ENCODE peak calls at places on chromosome 1, in nine cellular contexts. F is A549; N is CD8-positive, alpha-beta T cell; V is fibroblast of lung; H is CD4-positive, CD25-positive, alpha-beta regulatory T cell; U is K562; L is aorta; G is adipocyte; M is adrenal gland. A is an unnamed sample.

GRCh38 chr1:98704474-98704873 is 43.0 kb downstream of the SNX7 start:
- DNase-seq in F (no peak), N (no peak), V (peak; percentile 9), H (peak; percentile 1), U (no peak), L (no peak), G (no peak), M (peak; percentile 16), A (peak; percentile 78)

GRCh38 chr1:172809751-172810150 is 150.8 kb downstream of the FASLG start:
- DNase-seq in F (no peak), N (no peak), V (no peak), H (no peak), U (no peak), L (no peak), G (no peak), M (no peak), A (no peak)

GRCh38 chr1:191052888-191053287 is 575.2 kb upstream of the BRINP3 start:
- DNase-seq in F (no peak), N (no peak), V (no peak), H (no peak), U (no peak), L (no peak), G (no peak), M (no peak), A (no peak)

GRCh38 chr1:201946224-201946908 is at the start of gene LMOD1:
- DNase-seq in F (no peak), N (no peak), V (peak; percentile 93), H (no peak), U (peak; percentile 65), L (peak; percentile 95), G (peak; percentile 98), M (peak; percentile 78), A (peak; percentile 91)

GRCh38 chr1:233357595-233358446 is 30.3 kb downstream of the MAP3K21 start:
- DNase-seq in F (no peak), N (no peak), V (no peak), H (peak; percentile 54), U (no peak), L (no peak), G (no peak), M (no peak), A (no peak)

GRCh38 chr1:181014431-181015257 is 8.0 kb downstream of the STX6 start:
- DNase-seq in F (no peak), N (no peak), V (no peak), H (no peak), U (no peak), L (no peak), G (no peak), M (no peak), A (no peak)

GRCh38 chr1:33348676-33349080 is 27.8 kb upstream of the A3GALT2 start:
- DNase-seq in F (peak; percentile 12), N (no peak), V (peak; percentile 30), H (peak; percentile 45), U (no peak), L (no peak), G (peak; percentile 55), M (no peak), A (no peak)

GRCh38 chr1:20411196-20411980 is 74.6 kb downstream of the CAMK2N1 start:
- DNase-seq in F (peak; percentile 71), N (no peak), V (peak; percentile 93), H (no peak), U (no peak), L (peak; percentile 55), G (peak; percentile 69), M (peak; percentile 70), A (no peak)

GRCh38 chr1:184020855-184021254 is 16.7 kb downstream of the COLGALT2 start:
- DNase-seq in F (no peak), N (no peak), V (no peak), H (no peak), U (no peak), L (no peak), G (no peak), M (no peak), A (no peak)

GRCh38 chr1:93798301-93798700 is 80.7 kb downstream of the DNTTIP2 start:
- DNase-seq in F (no peak), N (no peak), V (peak; percentile 82), H (no peak), U (no peak), L (no peak), G (peak; percentile 74), M (no peak), A (no peak)

GRCh38 chr1:201429771-201430501 is 8.4 kb upstream of the TNNI1 start:
- DNase-seq in F (no peak), N (no peak), V (no peak), H (no peak), U (no peak), L (peak; percentile 24), G (no peak), M (no peak), A (no peak)

GRCh38 chr1:86703696-86704455 is 500 bp upstream of the SH3GLB1 start:
- DNase-seq in F (no peak), N (no peak), V (no peak), H (peak; percentile 78), U (no peak), L (no peak), G (no peak), M (peak; percentile 47), A (peak; percentile 6)

GRCh38 chr1:44817771-44818495 is 9.6 kb downstream of the BTBD19 start:
- DNase-seq in F (no peak), N (no peak), V (no peak), H (no peak), U (no peak), L (peak; percentile 25), G (no peak), M (no peak), A (no peak)

GRCh38 chr1:205983925-205984725 is 19.1 kb downstream of the RAB7B start:
- DNase-seq in F (peak; percentile 62), N (no peak), V (peak; percentile 62), H (peak; percentile 9), U (peak; percentile 62), L (peak; percentile 81), G (peak; percentile 84), M (peak; percentile 73), A (peak; percentile 69)

GRCh38 chr1:116538527-116538926 is 32.3 kb downstream of the CD58 start:
- DNase-seq in F (peak; percentile 9), N (no peak), V (peak; percentile 20), H (peak; percentile 77), U (peak; percentile 42), L (no peak), G (no peak), M (no peak), A (no peak)

GRCh38 chr1:193058529-193059281 is 455 bp downstream of the UCHL5 start:
- DNase-seq in F (peak; percentile 22), N (peak; percentile 2), V (peak; percentile 45), H (peak; percentile 84), U (peak; percentile 51), L (peak; percentile 54), G (peak; percentile 68), M (peak; percentile 39), A (peak; percentile 40)

GRCh38 chr1:49183489-49183888 is 406.8 kb upstream of the BEND5 start:
- DNase-seq in F (no peak), N (no peak), V (no peak), H (no peak), U (no peak), L (no peak), G (no peak), M (no peak), A (no peak)

GRCh38 chr1:49185455-49185980 is 408.8 kb upstream of the BEND5 start:
- DNase-seq in F (no peak), N (no peak), V (no peak), H (no peak), U (no peak), L (no peak), G (no peak), M (no peak), A (no peak)

GRCh38 chr1:49181033-49181432 is 404.3 kb upstream of the BEND5 start:
- DNase-seq in F (no peak), N (no peak), V (no peak), H (no peak), U (no peak), L (no peak), G (no peak), M (no peak), A (no peak)
- H3K9me3 ChIP-seq in F (no peaks in the 10 kb centered on the region), N (no peaks in the 10 kb centered on the region), V (no peaks in the 10 kb centered on the region), H (no peaks in the 10 kb centered on the region), U (no peaks in the 10 kb centered on the region), L (no peaks in the 10 kb centered on the region), G (no peaks in the 10 kb centered on the region), M (no peaks in the 10 kb centered on the region), A (no peaks in the 10 kb centered on the region)

DNA sequence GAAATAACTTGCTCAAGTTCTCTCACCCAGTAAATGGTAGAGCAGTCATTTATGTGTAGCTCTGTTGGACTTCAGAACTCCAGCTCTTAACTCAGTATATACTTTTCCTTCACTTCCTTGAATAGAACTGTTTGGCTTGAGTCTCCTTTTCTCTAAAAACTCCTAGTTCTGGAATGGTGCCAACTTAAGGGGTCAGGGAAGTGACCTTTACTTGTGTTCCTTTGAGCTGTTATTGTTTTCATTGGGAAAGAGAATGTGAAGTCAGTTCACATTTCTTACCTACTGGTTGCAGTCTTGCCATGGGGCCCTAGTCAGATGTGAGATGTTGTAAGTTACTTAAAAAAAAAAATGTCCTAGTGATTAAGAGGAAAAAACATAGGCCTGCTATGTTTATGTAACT is 77.0 kb upstream of the MACF1 start:
- DNase-seq in F (no peak), N (no peak), V (peak; percentile 96), H (no peak), U (peak; percentile 38), L (no peak), G (peak; percentile 75), M (no peak), A (peak; percentile 24)
- H3K4me1 ChIP-seq in F (peaks cover 51% of the 10 kb centered on the region), N (no peaks in the 10 kb centered on the region), V (peaks cover 17% of the 10 kb centered on the region), H (no peaks in the 10 kb centered on the region), U (peaks cover 13% of the 10 kb centered on the region), L (peaks cover 9% of the 10 kb centered on the region), G (peaks cover 30% of the 10 kb centered on the region), M (peaks cover 56% of the 10 kb centered on the region), A (peaks cover 14% of the 10 kb centered on the region)

DNA sequence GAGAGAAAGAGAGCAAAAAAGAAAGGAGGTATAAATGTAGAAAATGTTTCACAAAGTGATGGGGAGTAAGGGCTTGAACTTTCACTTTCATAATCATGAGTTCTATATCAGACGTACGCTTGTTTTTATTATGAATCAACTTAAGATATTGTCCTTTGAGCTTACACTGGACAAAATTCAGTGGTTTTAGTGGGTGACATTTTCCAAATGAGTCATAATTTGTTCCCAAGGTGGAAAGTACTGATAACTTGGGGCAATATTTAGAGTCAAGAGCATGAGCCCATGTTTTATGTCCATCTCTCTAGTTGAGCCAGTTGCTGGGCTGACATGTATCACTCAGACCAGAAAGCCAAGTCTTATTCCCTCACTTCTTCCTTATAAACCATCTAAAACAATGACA is 161.6 kb downstream of the CHRM3 start:
- DNase-seq in F (no peak), N (no peak), V (no peak), H (peak; percentile 48), U (no peak), L (no peak), G (no peak), M (no peak), A (no peak)
- H3K9me3 ChIP-seq in F (no peaks in the 10 kb centered on the region), N (no peaks in the 10 kb centered on the region), V (no peaks in the 10 kb centered on the region), H (no peaks in the 10 kb centered on the region), U (peaks cover 3% of the 10 kb centered on the region), L (peaks cover 2% of the 10 kb centered on the region), G (peaks cover 2% of the 10 kb centered on the region), M (no peaks in the 10 kb centered on the region), A (no peaks in the 10 kb centered on the region)

DNA sequence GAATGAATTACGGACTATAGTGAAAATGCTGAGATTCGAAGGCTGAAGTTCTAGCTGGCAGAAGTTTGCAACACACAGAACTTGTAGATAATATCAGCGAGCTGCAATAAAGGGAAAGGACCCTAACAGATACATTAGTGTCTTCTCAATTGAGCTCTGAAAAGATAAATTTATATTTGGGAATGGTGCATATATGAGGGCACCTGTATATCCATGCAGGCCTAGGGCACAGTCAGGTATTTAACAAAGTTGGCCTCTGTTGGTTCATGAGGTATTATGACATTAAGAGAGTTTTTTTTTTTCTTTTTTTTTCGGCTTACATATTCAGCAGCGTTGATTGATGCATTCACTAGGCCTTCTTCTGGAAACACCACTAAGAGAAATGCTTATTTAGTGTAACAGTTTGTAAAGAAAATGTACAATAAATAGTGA is 2.2 kb downstream of the NFIA start:
- DNase-seq in F (no peak), N (no peak), V (no peak), H (no peak), U (no peak), L (no peak), G (no peak), M (no peak), A (no peak)
- H3K4me1 ChIP-seq in F (peaks cover 50% of the 10 kb centered on the region), N (peaks cover 31% of the 10 kb centered on the region), V (peaks cover 11% of the 10 kb centered on the region), H (peaks cover 28% of the 10 kb centered on the region), U (peaks cover 30% of the 10 kb centered on the region), L (no peaks in the 10 kb centered on the region), G (peaks cover 54% of the 10 kb centered on the region), M (peaks cover 69% of the 10 kb centered on the region), A (peaks cover 33% of the 10 kb centered on the region)